ENCODE peak calls at places on chromosomes 4 and X, in four cellular contexts. U is psoas muscle, W is Panc1, F is heart right ventricle. T is an unnamed sample. For H3K36me3, the result is how much of the 10 kb centered on the place peaks cover.

GRCh38 chr4:682490-683172 is 6.3 kb downstream of the SLC49A3 start:
- DNase-seq in U (no peak), W (no peak), F (no peak), T (no peak)

GRCh38 chrX:40864972-40865371 is 129.6 kb upstream of the MED14 start:
- DNase-seq in U (no peak), W (no peak), F (no peak), T (no peak)

GRCh38 chr4:166301266-166301665 is 428.2 kb downstream of the TLL1 start:
- DNase-seq in U (no peak), W (no peak), F (no peak), T (no peak)

GRCh38 chr4:60805500-60806313 is 394.4 kb upstream of the ADGRL3 start:
- DNase-seq in U (no peak), W (peak), F (no peak), T (no peak)

GRCh38 chr4:36224969-36225903 is 19.1 kb downstream of the ARAP2 start:
- DNase-seq in U (no peak), W (no peak), F (no peak), T (no peak)

GRCh38 chr4:85938062-85938461 is 421.8 kb downstream of the MAPK10 start:
- DNase-seq in U (no peak), W (no peak), F (no peak), T (no peak)

GRCh38 chrX:9873952-9874351 is 87.7 kb downstream of the SHROOM2 start:
- DNase-seq in U (no peak), W (peak), F (no peak), T (peak)

GRCh38 chr4:6172093-6172926 is 28.0 kb downstream of the JAKMIP1 start:
- DNase-seq in U (no peak), W (no peak), F (no peak), T (no peak)

GRCh38 chr4:147768113-147768512 is 36.2 kb downstream of the ARHGAP10 start:
- DNase-seq in U (no peak), W (no peak), F (no peak), T (no peak)

DNA sequence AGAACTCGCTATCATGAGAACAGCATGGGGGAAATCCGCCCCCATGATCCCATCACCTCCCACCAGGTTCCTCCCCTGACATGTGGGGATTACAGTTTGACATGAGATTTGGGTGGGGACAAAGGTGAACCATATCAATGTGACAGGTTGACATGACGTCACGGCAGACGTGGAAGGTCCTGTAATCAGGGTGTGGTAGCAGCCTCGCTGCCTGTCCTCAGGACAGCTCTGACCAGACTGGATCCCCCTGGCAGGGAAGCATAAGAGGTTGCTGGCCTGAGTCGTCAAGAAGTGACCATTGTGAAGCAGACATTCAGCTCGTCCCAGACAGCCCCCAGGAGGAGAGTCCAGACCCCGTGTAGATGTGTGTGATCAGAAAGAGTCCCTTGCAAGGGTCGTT is 104.6 kb downstream of the TNIP2 start:
- DNase-seq in U (no peak), W (no peak), F (no peak), T (no peak)
- H3K36me3 ChIP-seq in U (under half), W (under half), F (under half), T (under half)

DNA sequence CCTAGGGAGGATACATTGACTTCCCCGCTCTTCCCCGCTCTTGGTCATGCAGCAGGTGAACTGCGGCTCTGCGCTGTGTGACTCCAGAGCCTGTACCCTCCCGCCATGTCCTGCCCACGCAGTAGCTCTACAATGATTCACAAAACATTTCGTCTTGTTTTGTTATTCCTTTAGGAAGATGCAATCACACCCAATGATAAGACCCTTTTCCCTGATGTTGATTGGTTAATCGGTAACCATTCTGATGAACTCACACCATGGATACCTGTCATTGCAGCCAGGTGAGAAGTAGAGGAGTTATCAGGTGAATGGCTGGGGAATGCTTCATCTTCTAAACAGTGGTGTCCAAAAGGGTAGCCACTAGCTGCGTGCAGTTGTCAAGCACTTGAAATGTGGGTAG is 23.2 kb downstream of the TRMT44 start:
- DNase-seq in U (no peak), W (no peak), F (no peak), T (no peak)
- H3K36me3 ChIP-seq in U (under half), W (under half), F (under half), T (half or more)

DNA sequence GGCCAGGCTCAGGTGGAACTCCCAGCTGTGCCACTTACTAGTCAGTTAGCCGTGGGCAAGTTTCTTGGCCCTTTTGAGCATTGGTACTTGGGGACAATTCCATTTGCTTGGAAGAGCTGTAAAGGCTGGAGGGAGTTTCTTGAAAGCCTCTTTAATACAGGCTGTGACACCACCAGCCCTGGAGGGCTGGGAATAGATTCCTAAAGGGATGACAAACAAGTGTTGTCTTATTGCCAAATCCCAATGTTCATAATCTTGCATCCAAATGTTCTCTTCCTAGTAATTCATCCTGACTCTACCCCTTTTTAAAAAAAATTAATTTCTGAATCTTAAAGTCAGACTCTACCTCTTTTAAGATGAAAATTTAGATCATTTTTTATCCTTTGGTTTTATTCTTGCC is 14.6 kb upstream of the MED28 start:
- DNase-seq in U (no peak), W (no peak), F (no peak), T (no peak)
- H3K36me3 ChIP-seq in U (under half), W (under half), F (half or more), T (under half)

GRCh38 chrX:131747173-131747572 is 203.3 kb downstream of the OR13H1 start:
- DNase-seq in U (peak), W (peak), F (peak), T (no peak)
- H3K36me3 ChIP-seq in U (under half), W (under half), F (under half), T (under half)

GRCh38 chr4:163525982-163526381 is 31.5 kb downstream of the TMA16 start:
- DNase-seq in U (no peak), W (no peak), F (no peak), T (no peak)
- H3K36me3 ChIP-seq in U (under half), W (under half), F (under half), T (under half)

GRCh38 chr4:17492876-17493275 is 19.0 kb downstream of the QDPR start:
- DNase-seq in U (no peak), W (no peak), F (no peak), T (no peak)

GRCh38 chr4:17493629-17494028 is 18.3 kb downstream of the QDPR start:
- DNase-seq in U (no peak), W (no peak), F (no peak), T (no peak)

GRCh38 chr4:17492058-17492741 is 19.7 kb downstream of the QDPR start:
- DNase-seq in U (no peak), W (no peak), F (no peak), T (no peak)

GRCh38 chr4:17494833-17495232 is 17.1 kb downstream of the QDPR start:
- DNase-seq in U (no peak), W (no peak), F (no peak), T (no peak)

DNA sequence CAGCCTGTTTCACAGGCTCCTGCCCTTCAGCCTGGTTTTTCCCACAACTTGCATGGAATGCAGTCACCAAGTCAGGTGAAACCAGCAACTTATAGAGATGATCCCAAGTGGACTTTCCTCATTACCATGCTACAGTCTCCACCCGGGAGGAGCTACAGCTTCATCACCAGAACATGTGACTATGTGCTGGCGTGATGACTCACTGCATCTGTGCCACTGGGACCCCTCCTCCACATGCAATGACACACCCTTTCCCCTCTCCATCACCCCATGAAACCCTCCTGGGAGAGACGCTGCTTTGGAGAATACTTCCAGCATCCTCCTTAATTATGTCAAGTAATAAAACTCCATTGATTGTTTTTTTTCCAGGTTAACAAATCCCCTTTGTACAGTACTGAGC is 17.6 kb downstream of the QDPR start:
- DNase-seq in U (no peak), W (peak), F (no peak), T (no peak)
- H3K36me3 ChIP-seq in U (under half), W (under half), F (under half), T (under half)

GRCh38 chr4:44684648-44685047 is 6.4 kb downstream of the GUF1 start:
- DNase-seq in U (no peak), W (no peak), F (no peak), T (no peak)
- H3K36me3 ChIP-seq in U (under half), W (under half), F (under half), T (under half)

DNA sequence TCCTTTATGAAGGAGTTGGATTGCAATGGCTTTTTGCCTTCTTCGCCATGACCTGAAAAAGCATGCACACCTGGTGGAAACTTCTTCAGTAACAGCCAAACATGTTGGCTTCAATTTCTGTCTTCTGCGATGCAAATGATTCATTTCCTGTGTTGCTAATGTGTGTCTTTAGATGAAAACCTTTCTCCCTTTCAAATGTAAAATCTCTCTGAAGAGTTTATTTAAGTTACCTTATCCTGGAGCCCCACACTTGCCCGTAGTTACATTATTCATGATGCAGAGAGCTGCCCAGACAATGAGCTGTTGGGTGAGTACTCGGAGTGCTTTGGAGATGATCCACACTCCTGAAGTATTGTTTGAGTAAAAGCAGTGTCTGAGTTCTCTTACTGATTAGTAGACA is 1100.9 kb downstream of the RPA4 start:
- DNase-seq in U (no peak), W (no peak), F (no peak), T (no peak)
- H3K36me3 ChIP-seq in U (under half), W (under half), F (under half), T (under half)

T was measured in naive thymus-derived CD4-positive, alpha-beta T cell.